ENCODE peak calls at places on chromosomes 5 and 9, in eight cellular contexts. U is astrocyte of the spinal cord, T is nucleus accumbens, L is hippocampal formation, D is ovary, Y is AG04450, K is NCI-H2029 treated with DMSO at 0.1 percent for 48 hours, E is GM10248. A is an unnamed sample.

GRCh38 chr5:37370550-37370863 is 399 bp downstream of the NUP155 start:
- DNase-seq in L (no peak), T (no peak), E (no peak), K (no peak), Y (no peak), U (peak; percentile 1), D (no peak), A (no peak)

GRCh38 chr5:143887302-143887638 is 75.3 kb downstream of the HMHB1 start:
- DNase-seq in U (peak; percentile 74), Y (no peak), T (peak; percentile 12), D (no peak), K (peak; percentile 75), L (no peak), E (no peak), A (no peak)

GRCh38 chr5:134247411-134247810 is 21.5 kb upstream of the PPP2CA start:
- DNase-seq in L (no peak), T (no peak), U (peak; percentile 90), E (no peak), Y (peak; percentile 72), K (no peak), D (no peak), A (no peak)

GRCh38 chr5:126965487-126965886 is 64.9 kb downstream of the MARCHF3 start:
- DNase-seq in U (no peak), L (no peak), K (no peak), E (no peak), D (no peak), Y (no peak), T (no peak), A (no peak)

GRCh38 chr9:131167146-131167692 is 41.8 kb downstream of the NUP214 start:
- DNase-seq in Y (no peak), T (no peak), U (no peak), E (no peak), L (no peak), D (no peak), K (peak; percentile 45), A (peak; percentile 20)

GRCh38 chr9:90095682-90096081 is 490.9 kb downstream of the GADD45G start:
- DNase-seq in E (no peak), D (no peak), T (no peak), K (peak; percentile 95), Y (no peak), U (no peak), L (no peak), A (peak; percentile 84)

GRCh38 chr9:22084336-22085035 is 75.4 kb upstream of the CDKN2B start:
- DNase-seq in E (no peak), L (no peak), T (no peak), K (no peak), U (peak; percentile 95), Y (peak; percentile 73), D (no peak), A (no peak)

GRCh38 chr5:93299596-93300308 is 281.3 kb downstream of the NR2F1-AS1 start:
- DNase-seq in U (peak; percentile 81), T (no peak), Y (no peak), K (no peak), D (no peak), E (no peak), L (peak; percentile 57), A (no peak)

GRCh38 chr5:10661401-10661800 is 97.5 kb downstream of the ANKRD33B start:
- DNase-seq in K (no peak), D (no peak), T (no peak), U (no peak), E (no peak), L (no peak), Y (no peak), A (no peak)

GRCh38 chr9:28136113-28136512 is 562.8 kb upstream of the C9orf72 start:
- DNase-seq in L (no peak), T (no peak), Y (no peak), D (no peak), K (no peak), E (no peak), U (no peak), A (no peak)

GRCh38 chr5:34685485-34686197 is 29.5 kb downstream of the RAI14 start:
- DNase-seq in U (peak; percentile 76), T (no peak), Y (no peak), D (no peak), E (no peak), L (no peak), K (no peak), A (no peak)

GRCh38 chr9:129383415-129384088 is 205.5 kb upstream of the IER5L start:
- DNase-seq in L (peak; percentile 33), E (peak; percentile 90), K (peak; percentile 30), D (peak; percentile 87), T (peak; percentile 42), Y (no peak), U (peak; percentile 65), A (no peak)

GRCh38 chr9:71506821-71507220 is 261.5 kb downstream of the CEMIP2 start:
- DNase-seq in D (no peak), E (no peak), U (peak; percentile 31), Y (no peak), L (no peak), K (no peak), T (no peak), A (no peak)

GRCh38 chr5:158751961-158752655 is 347.6 kb downstream of the EBF1 start:
- DNase-seq in U (no peak), K (no peak), E (peak; percentile 14), T (no peak), Y (no peak), L (no peak), D (no peak), A (no peak)

GRCh38 chr5:154479160-154479943 is 1.3 kb upstream of the HAND1 start:
- DNase-seq in D (no peak), T (no peak), E (no peak), U (no peak), K (no peak), L (no peak), Y (no peak), A (no peak)

GRCh38 chr9:36193049-36193448 is 2.3 kb downstream of the CLTA start:
- DNase-seq in D (no peak), L (no peak), U (no peak), K (no peak), T (no peak), Y (no peak), E (no peak), A (no peak)

GRCh38 chr5:181188700-181189362 is 16.2 kb downstream of the TRIM7 start:
- DNase-seq in T (no peak), L (no peak), Y (peak; percentile 55), K (no peak), U (peak; percentile 80), D (peak; percentile 67), E (no peak), A (no peak)

GRCh38 chr5:53884844-53885243 is 324.4 kb downstream of the NDUFS4 start:
- DNase-seq in Y (no peak), E (no peak), T (no peak), L (no peak), U (peak; percentile 6), D (no peak), K (no peak), A (no peak)

GRCh38 chr9:115691686-115692085 is 461.9 kb upstream of the PAPPA start:
- DNase-seq in Y (peak; percentile 42), U (peak; percentile 71), K (no peak), E (no peak), L (no peak), D (no peak), T (no peak), A (no peak)

GRCh38 chr9:126700903-126701819 is 87.4 kb downstream of the LMX1B start:
- DNase-seq in D (no peak), E (no peak), K (no peak), Y (no peak), T (no peak), L (no peak), U (no peak), A (no peak)

GRCh38 chr9:123834907-123835562 is 94.9 kb downstream of the DENND1A start:
- DNase-seq in L (peak; percentile 41), Y (no peak), K (peak; percentile 73), D (no peak), E (peak; percentile 41), U (peak; percentile 28), T (no peak), A (peak; percentile 4)

GRCh38 chr9:20339611-20340010 is 282.7 kb downstream of the MLLT3 start:
- DNase-seq in D (no peak), L (no peak), U (no peak), E (no peak), Y (no peak), T (no peak), K (no peak), A (no peak)

GRCh38 chr5:147507480-147508126 is 2.3 kb downstream of the DPYSL3 start:
- DNase-seq in T (no peak), Y (no peak), D (no peak), L (no peak), K (no peak), E (no peak), U (peak; percentile 74), A (no peak)

GRCh38 chr5:36692791-36693763 is 86.7 kb downstream of the SLC1A3 start:
- DNase-seq in E (peak; percentile 80), Y (peak; percentile 43), K (no peak), D (peak; percentile 72), T (peak; percentile 81), L (peak; percentile 81), U (peak; percentile 81), A (no peak)

GRCh38 chr5:172638209-172638768 is 2.8 kb upstream of the NEURL1B start:
- DNase-seq in D (no peak), Y (no peak), T (no peak), E (no peak), K (no peak), U (no peak), L (no peak), A (no peak)

GRCh38 chr5:147743686-147744332 is 38.7 kb downstream of the JAKMIP2 start:
- DNase-seq in D (no peak), U (no peak), T (no peak), L (no peak), E (no peak), Y (no peak), K (peak; percentile 94), A (no peak)

GRCh38 chr5:112417931-112418358 is 1.1 kb downstream of the EPB41L4A start:
- DNase-seq in E (peak; percentile 37), D (no peak), T (peak; percentile 16), K (peak; percentile 43), U (peak; percentile 20), L (no peak), Y (no peak), A (no peak)

GRCh38 chr9:101121836-101122399 is 93.4 kb downstream of the PLPPR1 start:
- DNase-seq in K (no peak), U (no peak), D (no peak), T (no peak), E (no peak), Y (no peak), L (no peak), A (no peak)

GRCh38 chr5:142716963-142717362 is 31.1 kb upstream of the FGF1 start:
- DNase-seq in E (peak; percentile 37), K (no peak), Y (peak; percentile 33), D (no peak), U (peak; percentile 59), T (peak; percentile 34), L (peak; percentile 80), A (no peak)

GRCh38 chr5:54894957-54895815 is 90.2 kb downstream of the ESM1 start:
- DNase-seq in Y (no peak), T (no peak), U (no peak), E (no peak), K (no peak), D (no peak), L (no peak), A (no peak)

GRCh38 chr9:137286980-137287383 is 9.5 kb downstream of the TOR4A start:
- DNase-seq in T (no peak), U (peak; percentile 58), E (peak; percentile 62), D (no peak), K (peak; percentile 29), Y (no peak), L (no peak), A (no peak)

GRCh38 chr9:128006360-128007024 is 25.7 kb upstream of the EEIG1 start:
- DNase-seq in E (no peak), U (no peak), D (no peak), Y (no peak), K (no peak), L (no peak), T (no peak), A (no peak)

GRCh38 chr5:145689235-145689634 is 145.9 kb downstream of the PRELID2 start:
- DNase-seq in D (no peak), T (peak; percentile 36), Y (no peak), U (no peak), K (no peak), L (peak; percentile 35), E (peak; percentile 13), A (no peak)

GRCh38 chr5:37787742-37788141 is 52.1 kb downstream of the GDNF start:
- DNase-seq in K (no peak), D (no peak), Y (no peak), E (no peak), L (no peak), T (no peak), U (no peak), A (no peak)